ENCODE peak calls at places on chromosomes 11 and 22, in ten cellular contexts. N, C, P, L, K, I, U, V, J and E are unnamed samples.

GRCh38 chr11:119518746-119519382 is 95.9 kb upstream of the THY1 start:
- DNase-seq in N (peak), C (no peak), P (peak), L (peak), K (peak), I (no peak), U (peak), V (no peak), J (peak), E (peak)

GRCh38 chr22:49783926-49784629 is 43.6 kb downstream of the BRD1 start:
- DNase-seq in N (no peak), C (no peak), P (no peak), L (no peak), K (no peak), I (no peak), U (no peak), V (no peak), J (no peak), E (no peak)

GRCh38 chr11:85257837-85258236 is 369.3 kb downstream of the DLG2 start:
- DNase-seq in N (no peak), C (no peak), P (no peak), L (no peak), K (no peak), I (no peak), U (no peak), V (no peak), J (no peak), E (no peak)

GRCh38 chr11:101584651-101585050 is 844 bp upstream of the TRPC6 start:
- DNase-seq in N (no peak), C (no peak), P (no peak), L (no peak), K (no peak), I (no peak), U (no peak), V (no peak), J (no peak), E (no peak)

GRCh38 chr11:72746821-72747220 is 5.4 kb downstream of the ARAP1 start:
- DNase-seq in N (no peak), C (no peak), P (no peak), L (no peak), K (no peak), I (no peak), U (no peak), V (no peak), J (no peak), E (no peak)

GRCh38 chr11:70871881-70872280 is 380.5 kb downstream of the SHANK2 start:
- DNase-seq in N (no peak), C (peak), P (peak), L (no peak), K (no peak), I (no peak), U (peak), V (no peak), J (peak), E (peak)

GRCh38 chr11:126172596-126173038 is 38.8 kb downstream of the RPUSD4 start:
- DNase-seq in N (peak), C (no peak), P (peak), L (no peak), K (no peak), I (no peak), U (peak), V (no peak), J (peak), E (no peak)

GRCh38 chr11:83677730-83678129 is 391.6 kb upstream of the CCDC90B start:
- DNase-seq in N (no peak), C (no peak), P (no peak), L (no peak), K (no peak), I (no peak), U (no peak), V (no peak), J (no peak), E (no peak)

GRCh38 chr11:61912991-61913698 is 4.2 kb downstream of the RAB3IL1 start:
- DNase-seq in N (no peak), C (no peak), P (no peak), L (no peak), K (no peak), I (peak), U (no peak), V (no peak), J (no peak), E (no peak)

GRCh38 chr11:108733479-108734116 is 68.7 kb downstream of the DDX10 start:
- DNase-seq in N (peak), C (no peak), P (peak), L (peak), K (peak), I (peak), U (peak), V (peak), J (peak), E (peak)